ENCODE peak calls at places on chromosomes 12 and 14, in six cellular contexts. V is lower lobe of right lung; Y is CD8-positive, alpha-beta memory T cell; J is Peyer's patch; H is esophagus muscularis mucosa; N is mammary epithelial cell. F is an unnamed sample. For H3K27me3 and H3K36me3, the result is how much of the 10 kb centered on the place peaks cover.

GRCh38 chr14:68794856-68795601 is 2.2 kb upstream of the ZFP36L1 start:
- DNase-seq in N (peak), V (no peak), H (peak), Y (no peak), J (peak), F (peak)

GRCh38 chr14:61621444-61621843 is 73.9 kb upstream of the HIF1A start:
- DNase-seq in J (no peak), H (no peak), V (no peak), N (no peak), Y (no peak), F (no peak)

GRCh38 chr12:28506271-28506670 is 316.0 kb downstream of the CCDC91 start:
- DNase-seq in V (no peak), N (no peak), H (no peak), J (no peak), Y (no peak), F (no peak)

GRCh38 chr14:25846232-25846631 is 751.6 kb downstream of the NOVA1 start:
- DNase-seq in Y (no peak), H (no peak), V (no peak), J (no peak), N (no peak), F (no peak)

GRCh38 chr12:19671695-19672094 is 232.4 kb downstream of the AEBP2 start:
- DNase-seq in V (no peak), J (no peak), N (no peak), H (no peak), Y (no peak), F (no peak)

GRCh38 chr14:92223027-92223426 is 99.9 kb upstream of the SLC24A4 start:
- DNase-seq in Y (no peak), V (no peak), H (no peak), J (no peak), N (no peak), F (no peak)

GRCh38 chr12:93323625-93324165 is 54.0 kb upstream of the NUDT4 start:
- DNase-seq in N (peak), Y (no peak), V (no peak), H (no peak), J (no peak), F (no peak)

GRCh38 chr12:68838046-68838886 is 30.3 kb downstream of the MDM2 start:
- DNase-seq in N (no peak), J (no peak), V (no peak), Y (no peak), H (no peak), F (no peak)

GRCh38 chr14:22886500-22887259 is 3.7 kb downstream of the REM2 start:
- DNase-seq in H (no peak), V (peak), Y (peak), N (peak), J (peak), F (peak)

DNA sequence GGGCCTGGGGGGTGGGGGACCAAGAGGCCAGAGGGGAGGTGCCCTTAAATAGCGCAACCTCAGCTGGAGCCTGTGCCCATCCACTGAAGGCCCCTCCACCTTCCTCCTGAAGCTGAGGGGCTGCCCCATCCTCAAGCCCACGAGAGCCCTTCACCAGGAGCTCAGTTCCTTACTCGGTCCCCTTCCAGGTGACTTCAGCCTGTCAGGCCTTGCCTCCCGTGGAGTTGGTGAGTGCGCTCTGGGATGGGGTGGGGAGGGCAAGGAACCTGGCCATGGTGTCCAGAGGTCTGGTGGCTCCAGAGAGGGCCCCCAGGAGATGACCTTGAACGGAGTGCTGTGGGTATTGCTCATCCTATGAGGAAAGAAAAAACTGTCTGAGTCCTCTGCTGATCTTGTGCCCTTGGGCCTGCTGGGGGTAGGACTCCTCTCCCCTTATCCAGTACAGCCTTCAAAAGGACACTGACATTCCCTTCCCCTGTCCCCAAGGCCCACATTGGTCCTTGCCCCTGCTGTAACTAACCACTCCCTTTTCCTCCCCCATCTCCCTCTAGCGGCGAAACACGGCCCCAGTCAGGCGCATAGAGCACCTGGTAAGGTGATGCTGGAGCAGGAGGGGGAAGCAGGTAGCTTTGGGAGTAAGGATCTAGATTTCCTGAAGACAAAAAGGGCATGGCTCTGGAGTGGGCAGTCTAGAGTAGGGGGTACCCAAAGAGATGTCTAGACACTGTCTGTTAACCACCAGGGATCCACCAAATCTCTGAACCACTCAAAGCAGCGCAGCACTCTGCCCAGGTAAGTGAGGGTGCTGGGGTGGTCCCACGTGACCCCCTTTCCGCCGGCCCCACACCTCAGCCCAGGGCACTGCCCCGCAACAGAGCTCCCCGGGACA is 3.6 kb downstream of the TNS2 start:
- DNase-seq in N (peak), V (no peak), H (no peak), J (peak), Y (peak), F (peak)
- H3K27ac ChIP-seq in N (peak), V (peak), H (peak), J (peak), Y (peak), F (peak)

GRCh38 chr12:54977155-54977554 is 7.4 kb downstream of the TESPA1 start:
- DNase-seq in H (no peak), J (no peak), N (peak), V (no peak), Y (no peak), F (no peak)

GRCh38 chr12:54981796-54982195 is 2.8 kb downstream of the TESPA1 start:
- DNase-seq in Y (no peak), H (no peak), J (no peak), N (no peak), V (no peak), F (no peak)

GRCh38 chr12:54983536-54984102 is 943 bp downstream of the TESPA1 start:
- DNase-seq in Y (no peak), N (no peak), J (no peak), H (no peak), V (no peak), F (peak)

GRCh38 chr12:54977857-54978256 is 6.7 kb downstream of the TESPA1 start:
- DNase-seq in H (no peak), J (no peak), Y (no peak), V (no peak), N (no peak), F (no peak)

GRCh38 chr12:54980341-54980740 is 4.2 kb downstream of the TESPA1 start:
- DNase-seq in Y (no peak), V (no peak), J (no peak), N (no peak), H (no peak), F (peak)
- H3K27me3 ChIP-seq in Y (under half), V (under half), J (under half), N (under half), H (under half), F (under half)

DNA sequence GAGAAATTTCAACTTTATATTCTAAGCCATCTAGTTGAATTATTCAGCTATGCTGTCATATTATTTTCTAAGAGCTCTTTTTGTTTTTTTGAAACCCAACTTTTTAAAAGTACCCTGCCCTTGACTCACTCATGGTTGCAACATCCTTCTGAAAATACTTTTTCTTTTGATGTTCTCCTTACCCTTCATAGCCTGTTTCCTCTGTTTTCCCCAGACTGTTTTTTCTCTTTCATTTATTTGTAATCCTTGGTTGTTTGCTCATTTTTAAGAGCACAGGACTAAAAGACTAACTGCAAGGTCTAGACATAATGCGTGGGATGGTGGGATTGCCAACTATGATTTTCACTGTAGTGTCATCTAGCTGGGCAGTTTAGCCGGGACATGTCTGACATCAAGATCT is 21.2 kb upstream of the CDKL1 start:
- DNase-seq in V (no peak), H (no peak), Y (no peak), J (no peak), N (no peak), F (no peak)
- H3K36me3 ChIP-seq in V (half or more), H (under half), Y (under half), J (under half), N (under half), F (under half)

GRCh38 chr14:76940057-76940456 is 88.5 kb downstream of the IRF2BPL start:
- DNase-seq in J (no peak), V (no peak), Y (no peak), H (no peak), N (no peak), F (no peak)
- H3K27ac ChIP-seq in J (no peak), V (no peak), Y (no peak), H (no peak), N (no peak), F (no peak)

GRCh38 chr12:56351325-56351724 is 8.6 kb downstream of the STAT2 start:
- DNase-seq in J (no peak), N (no peak), V (no peak), H (no peak), Y (no peak), F (no peak)

GRCh38 chr12:56348776-56349175 is 10.1 kb downstream of the IL23A start:
- DNase-seq in V (no peak), J (no peak), N (no peak), Y (no peak), H (no peak), F (no peak)

GRCh38 chr12:56346663-56347062 is 8.0 kb downstream of the IL23A start:
- DNase-seq in N (no peak), V (no peak), J (no peak), Y (no peak), H (no peak), F (peak)

GRCh38 chr12:56350662-56351061 is 9.2 kb downstream of the STAT2 start:
- DNase-seq in H (no peak), N (no peak), Y (no peak), J (no peak), V (no peak), F (no peak)
- H3K27me3 ChIP-seq in H (under half), N (under half), Y (under half), J (under half), V (under half), F (under half)

GRCh38 chr12:117162649-117163048 is 27.6 kb downstream of the FBXO21 start:
- DNase-seq in Y (no peak), J (no peak), V (no peak), H (no peak), N (no peak), F (no peak)
- H3K36me3 ChIP-seq in Y (half or more), J (half or more), V (half or more), H (half or more), N (under half), F (half or more)

DNA sequence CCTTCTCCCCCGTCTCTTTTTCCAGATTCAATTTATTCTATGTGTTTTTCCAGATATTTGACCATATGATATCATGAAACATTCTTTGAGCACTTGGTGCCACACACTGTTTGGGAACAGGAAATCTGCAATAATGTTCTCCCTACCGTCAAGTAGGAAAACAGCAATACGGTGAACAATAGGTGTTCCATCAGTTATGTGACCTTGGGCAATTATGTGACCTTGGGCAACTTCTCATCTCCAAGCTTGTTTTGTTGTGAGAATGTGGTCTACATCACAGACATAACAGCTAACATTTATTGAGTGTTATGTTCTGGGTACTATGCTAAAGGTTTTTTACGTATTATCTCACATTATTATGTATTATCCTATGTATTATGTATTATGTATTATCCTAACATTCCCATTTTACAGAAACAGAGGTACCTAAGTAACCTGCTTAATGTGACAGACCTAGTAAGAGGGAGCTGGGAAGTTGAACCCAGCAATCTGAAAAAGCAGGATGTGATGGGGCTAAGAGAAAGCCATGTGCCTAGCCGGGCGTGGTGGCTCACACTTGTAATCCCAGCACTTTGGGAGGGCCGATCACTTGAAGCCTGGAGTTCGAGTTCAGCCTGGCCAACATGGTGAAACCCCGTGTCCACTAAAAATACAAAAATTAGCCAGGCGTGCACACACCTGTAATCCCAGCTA is 1.2 kb upstream of the NEK9 start:
- DNase-seq in H (no peak), Y (no peak), J (no peak), V (no peak), N (no peak), F (no peak)
- H3K27ac ChIP-seq in H (peak), Y (peak), J (no peak), V (peak), N (no peak), F (no peak)

GRCh38 chr14:70188608-70189540 is at the start of gene SLC8A3:
- DNase-seq in N (peak), H (peak), Y (no peak), V (no peak), J (no peak), F (no peak)
- H3K27me3 ChIP-seq in N (under half), H (under half), Y (under half), V (under half), J (under half), F (under half)